ENCODE peak calls at places on chromosomes 3 and 15, in six cellular contexts. H is H9, T is PC-9, Q is mucosa of descending colon, E is Panc1, A is cardiac muscle cell. Y is an unnamed sample.

GRCh38 chr3:59866076-59866475 is 816.3 kb upstream of the CFAP20DC start:
- DNase-seq in H (no peak), T (no peak), Q (no peak), E (no peak), A (no peak), Y (no peak)

GRCh38 chr15:35624881-35625280 is 78.9 kb upstream of the DPH6 start:
- DNase-seq in H (no peak), T (no peak), Q (peak; percentile 7), E (no peak), A (no peak), Y (no peak)

GRCh38 chr3:143313025-143313424 is 193.5 kb downstream of the CHST2 start:
- DNase-seq in H (no peak), T (no peak), Q (no peak), E (no peak), A (no peak), Y (no peak)

GRCh38 chr3:152241142-152242067 is 27.3 kb upstream of the MBNL1 start:
- DNase-seq in H (no peak), T (peak; percentile 19), Q (no peak), E (no peak), A (no peak), Y (no peak)

GRCh38 chr3:141410861-141411771 is 42.8 kb downstream of the ZBTB38 start:
- DNase-seq in H (no peak), T (no peak), Q (peak; percentile 46), E (no peak), A (no peak), Y (no peak)

GRCh38 chr15:66760968-66761722 is 59.1 kb downstream of the SMAD6 start:
- DNase-seq in H (no peak), T (no peak), Q (no peak), E (no peak), A (no peak), Y (peak; percentile 59)

GRCh38 chr3:189338366-189338765 is 166.6 kb downstream of the TPRG1 start:
- DNase-seq in H (no peak), T (no peak), Q (no peak), E (no peak), A (no peak), Y (no peak)

GRCh38 chr3:183823963-183824362 is 1.4 kb downstream of the MAP6D1 start:
- DNase-seq in H (no peak), T (no peak), Q (no peak), E (no peak), A (no peak), Y (no peak)

GRCh38 chr15:73786518-73786917 is 33.4 kb upstream of the INSYN1 start:
- DNase-seq in H (peak; percentile 82), T (no peak), Q (no peak), E (no peak), A (no peak), Y (no peak)

GRCh38 chr3:155785662-155786295 is 20.3 kb downstream of the C3orf33 start:
- DNase-seq in H (no peak), T (no peak), Q (no peak), E (no peak), A (no peak), Y (no peak)

GRCh38 chr3:152097770-152098169 is 171.0 kb upstream of the MBNL1 start:
- DNase-seq in H (no peak), T (no peak), Q (no peak), E (no peak), A (no peak), Y (no peak)

GRCh38 chr3:194401815-194402461 is 2.9 kb upstream of the GP5 start:
- DNase-seq in H (no peak), T (no peak), Q (no peak), E (no peak), A (no peak), Y (no peak)

GRCh38 chr15:100787567-100787941 is 92.1 kb upstream of the ALDH1A3 start:
- DNase-seq in H (no peak), T (no peak), Q (no peak), E (no peak), A (no peak), Y (no peak)

GRCh38 chr15:30992465-30992864 is 1.0 kb upstream of the MTMR10 start:
- DNase-seq in H (peak; percentile 40), T (no peak), Q (peak; percentile 23), E (no peak), A (peak; percentile 34), Y (no peak)

GRCh38 chr3:194990454-194991337 is 280.3 kb downstream of the XXYLT1 start:
- DNase-seq in H (no peak), T (no peak), Q (no peak), E (no peak), A (no peak), Y (no peak)

GRCh38 chr3:114221165-114221880 is 16.1 kb downstream of the ZNF80 start:
- DNase-seq in H (no peak), T (no peak), Q (peak; percentile 37), E (no peak), A (no peak), Y (no peak)

GRCh38 chr3:187989458-187990153 is 164.4 kb upstream of the LPP start:
- DNase-seq in H (peak; percentile 92), T (no peak), Q (no peak), E (no peak), A (peak; percentile 48), Y (no peak)

GRCh38 chr3:76824658-76825310 is 215.1 kb upstream of the ROBO2 start:
- DNase-seq in H (no peak), T (no peak), Q (no peak), E (no peak), A (no peak), Y (no peak)

GRCh38 chr15:78102741-78103140 is 10.4 kb downstream of the SH2D7 start:
- DNase-seq in H (no peak), T (no peak), Q (no peak), E (no peak), A (no peak), Y (no peak)

GRCh38 chr3:57274845-57275244 is 17.6 kb downstream of the ASB14 start:
- DNase-seq in H (no peak), T (no peak), Q (no peak), E (no peak), A (no peak), Y (no peak)

GRCh38 chr3:10551821-10552630 is 46.6 kb upstream of the ATP2B2 start:
- DNase-seq in H (peak; percentile 24), T (peak; percentile 24), Q (peak; percentile 12), E (no peak), A (no peak), Y (no peak)

GRCh38 chr3:38599886-38600285 is 49.6 kb downstream of the SCN5A start:
- DNase-seq in H (no peak), T (no peak), Q (no peak), E (no peak), A (no peak), Y (peak; percentile 19)

GRCh38 chr3:157859541-157859940 is 246.7 kb downstream of the SHOX2 start:
- DNase-seq in H (no peak), T (no peak), Q (no peak), E (no peak), A (no peak), Y (no peak)

GRCh38 chr3:22748453-22748852 is 454.7 kb upstream of the UBE2E2 start:
- DNase-seq in H (no peak), T (no peak), Q (no peak), E (no peak), A (no peak), Y (no peak)

GRCh38 chr3:192957441-192957951 is 39.8 kb upstream of the MB21D2 start:
- DNase-seq in H (no peak), T (no peak), Q (peak; percentile 21), E (no peak), A (no peak), Y (no peak)

GRCh38 chr3:161266731-161267150 is 45.6 kb downstream of the NMD3 start:
- DNase-seq in H (no peak), T (no peak), Q (no peak), E (peak; percentile 84), A (no peak), Y (no peak)

GRCh38 chr15:43896543-43896942 is 69.7 kb downstream of the WDR76 start:
- DNase-seq in H (no peak), T (no peak), Q (no peak), E (no peak), A (no peak), Y (no peak)

DNA sequence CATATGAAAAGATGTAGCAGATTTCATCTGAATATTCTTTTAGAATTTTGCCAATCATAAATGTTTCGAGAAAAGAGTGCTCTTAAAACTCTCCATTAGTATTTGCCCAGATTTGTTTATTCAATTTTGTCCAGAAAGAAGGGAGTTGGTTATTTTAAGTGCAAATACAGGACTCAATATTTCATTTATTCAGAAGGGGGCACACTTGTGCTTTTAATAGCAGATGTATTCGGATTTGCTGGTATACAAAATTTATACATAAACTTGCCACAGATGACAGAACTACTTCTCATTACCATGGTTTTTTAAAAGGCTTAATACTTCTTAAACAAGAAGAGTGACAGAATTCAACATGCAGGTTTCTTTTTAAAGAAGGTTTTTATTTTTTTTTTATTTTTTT is 69.8 kb upstream of the GRM7 start:
- DNase-seq in H (no peak), T (no peak), Q (no peak), E (no peak), A (no peak), Y (no peak)
- TF ChIP-seq CTCF in H (no peak), T (no peak), Q (no peak), E (no peak), A (no peak), Y (no peak)

GRCh38 chr15:49556437-49556836 is 64.2 kb downstream of the FAM227B start:
- DNase-seq in H (no peak), T (no peak), Q (no peak), E (no peak), A (no peak), Y (no peak)

GRCh38 chr15:49558924-49559323 is 61.7 kb downstream of the FAM227B start:
- DNase-seq in H (no peak), T (no peak), Q (no peak), E (no peak), A (no peak), Y (no peak)

DNA sequence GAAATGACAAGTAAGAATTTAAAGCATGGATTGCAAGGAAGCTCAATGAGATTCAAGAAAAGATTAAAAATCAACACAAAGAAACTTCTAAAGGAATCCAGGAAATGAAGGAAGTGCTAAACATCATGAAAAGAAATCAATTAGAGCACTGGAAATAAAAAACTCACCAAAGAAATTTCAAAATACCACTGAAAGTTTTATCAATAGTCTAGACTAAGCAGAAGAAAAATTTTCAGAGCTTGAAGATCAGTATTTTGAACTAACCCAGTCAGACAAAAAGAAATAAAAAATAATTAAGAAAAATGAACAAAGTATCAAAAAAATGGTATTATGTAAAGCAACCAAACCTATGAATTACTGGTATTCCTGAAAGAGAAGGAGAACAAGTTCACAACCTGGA is 60.6 kb downstream of the FAM227B start:
- DNase-seq in H (no peak), T (no peak), Q (no peak), E (no peak), A (no peak), Y (no peak)
- H3K9me3 ChIP-seq in H (no peaks in the 10 kb centered on the region), T (no peaks in the 10 kb centered on the region), Q (peaks cover 27% of the 10 kb centered on the region), E (no peaks in the 10 kb centered on the region), A (no peaks in the 10 kb centered on the region), Y (no peaks in the 10 kb centered on the region)

GRCh38 chr3:67947808-67948508 is 293.5 kb upstream of the SUCLG2 start:
- DNase-seq in H (peak; percentile 91), T (peak; percentile 5), Q (no peak), E (no peak), A (no peak), Y (peak; percentile 71)
- TF ChIP-seq CTCF in H (peak; percentile 32), T (no peak), Q (no peak), E (no peak), A (no peak), Y (no peak)

DNA sequence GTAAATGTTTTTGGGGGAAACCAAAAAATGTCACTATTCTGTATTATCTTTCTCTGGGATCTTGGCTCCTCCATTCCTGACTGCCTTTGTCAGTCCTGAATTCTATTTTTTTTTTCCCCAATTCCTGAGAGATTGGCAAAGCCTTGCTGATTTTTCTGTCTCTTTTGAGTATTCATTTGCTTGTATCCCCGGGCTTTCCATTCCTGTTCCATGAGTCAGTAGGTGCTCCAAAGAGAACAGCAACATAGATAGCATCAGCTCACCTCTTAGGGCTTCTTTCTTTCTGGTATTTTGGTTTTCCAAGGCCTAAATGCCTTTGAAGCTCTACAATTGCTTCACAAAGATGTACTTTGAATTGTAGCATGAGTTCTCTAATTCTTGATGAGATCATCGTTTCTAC is 271.7 kb upstream of the LRRC3B start:
- DNase-seq in H (no peak), T (no peak), Q (no peak), E (no peak), A (no peak), Y (no peak)
- H3K9me3 ChIP-seq in H (no peaks in the 10 kb centered on the region), T (no peaks in the 10 kb centered on the region), Q (peaks cover 63% of the 10 kb centered on the region), E (no peaks in the 10 kb centered on the region), A (no peaks in the 10 kb centered on the region), Y (peaks cover 59% of the 10 kb centered on the region)

Y was measured in spleen.